ENCODE peak calls at places on chromosomes 6 and 20, in four cellular contexts. One of them, this sample, is unnamed.

GRCh38 chr6:109892451-109893435 is 85.4 kb upstream of the GPR6 start:
- DNase-seq in stimulated activated CD8-positive, alpha-beta memory T cell treated with anti-CD3 and anti-CD28 coated beads, Interleukin-15, amount 100 ng/mL, for 4 hours: no peak
- DNase-seq in endothelial cell of umbilical vein: no peak
- DNase-seq in KBM-7: no peak
- DNase-seq in this sample: no peak

GRCh38 chr20:57383447-57384347 is 7.5 kb upstream of the RBM38 start:
- DNase-seq in stimulated activated CD8-positive, alpha-beta memory T cell treated with anti-CD3 and anti-CD28 coated beads, Interleukin-15, amount 100 ng/mL, for 4 hours: no peak
- DNase-seq in endothelial cell of umbilical vein: no peak
- DNase-seq in KBM-7: no peak
- DNase-seq in this sample: no peak

GRCh38 chr20:21640556-21640955 is 64.9 kb upstream of the PAX1 start:
- DNase-seq in stimulated activated CD8-positive, alpha-beta memory T cell treated with anti-CD3 and anti-CD28 coated beads, Interleukin-15, amount 100 ng/mL, for 4 hours: no peak
- DNase-seq in endothelial cell of umbilical vein: no peak
- DNase-seq in KBM-7: peak; percentile 12
- DNase-seq in this sample: no peak

GRCh38 chr20:16158976-16159286 is 414.3 kb downstream of the KIF16B start:
- DNase-seq in stimulated activated CD8-positive, alpha-beta memory T cell treated with anti-CD3 and anti-CD28 coated beads, Interleukin-15, amount 100 ng/mL, for 4 hours: no peak
- DNase-seq in endothelial cell of umbilical vein: no peak
- DNase-seq in KBM-7: no peak
- DNase-seq in this sample: no peak

GRCh38 chr6:69861986-69862385 is 4.4 kb upstream of the COL19A1 start:
- DNase-seq in stimulated activated CD8-positive, alpha-beta memory T cell treated with anti-CD3 and anti-CD28 coated beads, Interleukin-15, amount 100 ng/mL, for 4 hours: no peak
- DNase-seq in endothelial cell of umbilical vein: no peak
- DNase-seq in KBM-7: no peak
- DNase-seq in this sample: no peak

GRCh38 chr20:35618372-35619131 is 2.9 kb downstream of the SPAG4 start:
- DNase-seq in stimulated activated CD8-positive, alpha-beta memory T cell treated with anti-CD3 and anti-CD28 coated beads, Interleukin-15, amount 100 ng/mL, for 4 hours: no peak
- DNase-seq in endothelial cell of umbilical vein: peak; percentile 31
- DNase-seq in KBM-7: no peak
- DNase-seq in this sample: no peak

GRCh38 chr6:9745966-9746365 is 668.9 kb downstream of the TFAP2A start:
- DNase-seq in stimulated activated CD8-positive, alpha-beta memory T cell treated with anti-CD3 and anti-CD28 coated beads, Interleukin-15, amount 100 ng/mL, for 4 hours: no peak
- DNase-seq in endothelial cell of umbilical vein: no peak
- DNase-seq in KBM-7: no peak
- DNase-seq in this sample: no peak

GRCh38 chr6:125913864-125914351 is 42.7 kb upstream of the HINT3 start:
- DNase-seq in stimulated activated CD8-positive, alpha-beta memory T cell treated with anti-CD3 and anti-CD28 coated beads, Interleukin-15, amount 100 ng/mL, for 4 hours: no peak
- DNase-seq in endothelial cell of umbilical vein: peak; percentile 78
- DNase-seq in KBM-7: no peak
- DNase-seq in this sample: no peak

GRCh38 chr6:117918454-117918853 is 11.4 kb downstream of the SLC35F1 start:
- DNase-seq in stimulated activated CD8-positive, alpha-beta memory T cell treated with anti-CD3 and anti-CD28 coated beads, Interleukin-15, amount 100 ng/mL, for 4 hours: no peak
- DNase-seq in endothelial cell of umbilical vein: no peak
- DNase-seq in KBM-7: no peak
- DNase-seq in this sample: no peak

GRCh38 chr6:13978102-13978640 is 53.4 kb downstream of the RNF182 start:
- DNase-seq in stimulated activated CD8-positive, alpha-beta memory T cell treated with anti-CD3 and anti-CD28 coated beads, Interleukin-15, amount 100 ng/mL, for 4 hours: no peak
- DNase-seq in endothelial cell of umbilical vein: no peak
- DNase-seq in KBM-7: no peak
- DNase-seq in this sample: no peak

GRCh38 chr6:15621203-15622044 is 41.4 kb downstream of the DTNBP1 start:
- DNase-seq in stimulated activated CD8-positive, alpha-beta memory T cell treated with anti-CD3 and anti-CD28 coated beads, Interleukin-15, amount 100 ng/mL, for 4 hours: no peak
- DNase-seq in endothelial cell of umbilical vein: peak; percentile 20
- DNase-seq in KBM-7: peak; percentile 87
- DNase-seq in this sample: no peak

GRCh38 chr6:46040288-46040687 is 24.6 kb upstream of the CLIC5 start:
- DNase-seq in stimulated activated CD8-positive, alpha-beta memory T cell treated with anti-CD3 and anti-CD28 coated beads, Interleukin-15, amount 100 ng/mL, for 4 hours: no peak
- DNase-seq in endothelial cell of umbilical vein: no peak
- DNase-seq in KBM-7: no peak
- DNase-seq in this sample: no peak

GRCh38 chr20:17262786-17263185 is 35.9 kb downstream of the PCSK2 start:
- DNase-seq in stimulated activated CD8-positive, alpha-beta memory T cell treated with anti-CD3 and anti-CD28 coated beads, Interleukin-15, amount 100 ng/mL, for 4 hours: no peak
- DNase-seq in endothelial cell of umbilical vein: no peak
- DNase-seq in KBM-7: no peak
- DNase-seq in this sample: no peak

GRCh38 chr6:100453701-100454521 is 10.8 kb downstream of the SIM1 start:
- DNase-seq in stimulated activated CD8-positive, alpha-beta memory T cell treated with anti-CD3 and anti-CD28 coated beads, Interleukin-15, amount 100 ng/mL, for 4 hours: no peak
- DNase-seq in endothelial cell of umbilical vein: no peak
- DNase-seq in KBM-7: no peak
- DNase-seq in this sample: no peak